ENCODE peak calls at places on chromosomes 13 and 19, in seven cellular contexts. One of them, this sample, is unnamed.

GRCh38 chr19:54162241-54162805 is 2.8 kb upstream of the LENG1 start:
- DNase-seq in GM23338: peak
- DNase-seq in neural progenitor cell: peak
- DNase-seq in PC-3: peak
- DNase-seq in GM23248: peak
- DNase-seq in MM.1S: peak
- DNase-seq in HCT116: peak
- DNase-seq in this sample: peak

GRCh38 chr19:7905298-7905697 is 1.6 kb downstream of the MAP2K7 start:
- DNase-seq in GM23338: no peak
- DNase-seq in neural progenitor cell: no peak
- DNase-seq in PC-3: no peak
- DNase-seq in GM23248: no peak
- DNase-seq in MM.1S: no peak
- DNase-seq in HCT116: no peak
- DNase-seq in this sample: no peak

GRCh38 chr19:4596033-4596904 is 36.8 kb upstream of the SEMA6B start:
- DNase-seq in GM23338: peak
- DNase-seq in neural progenitor cell: peak
- DNase-seq in PC-3: no peak
- DNase-seq in GM23248: no peak
- DNase-seq in MM.1S: no peak
- DNase-seq in HCT116: no peak
- DNase-seq in this sample: no peak

GRCh38 chr13:48542581-48543341 is 9.9 kb upstream of the RCBTB2 start:
- DNase-seq in GM23338: peak
- DNase-seq in neural progenitor cell: peak
- DNase-seq in PC-3: no peak
- DNase-seq in GM23248: peak
- DNase-seq in MM.1S: no peak
- DNase-seq in HCT116: no peak
- DNase-seq in this sample: peak

GRCh38 chr19:54577334-54577733 is 3.7 kb downstream of the LILRA2 start:
- DNase-seq in GM23338: no peak
- DNase-seq in neural progenitor cell: no peak
- DNase-seq in PC-3: no peak
- DNase-seq in GM23248: no peak
- DNase-seq in MM.1S: no peak
- DNase-seq in HCT116: no peak
- DNase-seq in this sample: no peak

GRCh38 chr13:46672338-46673090 is 119.5 kb downstream of the LRCH1 start:
- DNase-seq in GM23338: no peak
- DNase-seq in neural progenitor cell: no peak
- DNase-seq in PC-3: no peak
- DNase-seq in GM23248: no peak
- DNase-seq in MM.1S: no peak
- DNase-seq in HCT116: no peak
- DNase-seq in this sample: no peak

GRCh38 chr19:518292-519231 is 11.3 kb downstream of the TPGS1 start:
- DNase-seq in GM23338: peak
- DNase-seq in neural progenitor cell: peak
- DNase-seq in PC-3: no peak
- DNase-seq in GM23248: no peak
- DNase-seq in MM.1S: no peak
- DNase-seq in HCT116: no peak
- DNase-seq in this sample: peak

GRCh38 chr13:77810891-77811290 is 107.7 kb downstream of the EDNRB start:
- DNase-seq in GM23338: no peak
- DNase-seq in neural progenitor cell: no peak
- DNase-seq in PC-3: peak
- DNase-seq in GM23248: no peak
- DNase-seq in MM.1S: no peak
- DNase-seq in HCT116: no peak
- DNase-seq in this sample: no peak

GRCh38 chr19:58091251-58091995 is 6.6 kb downstream of the ZSCAN18 start:
- DNase-seq in GM23338: peak
- DNase-seq in neural progenitor cell: no peak
- DNase-seq in PC-3: no peak
- DNase-seq in GM23248: no peak
- DNase-seq in MM.1S: no peak
- DNase-seq in HCT116: no peak
- DNase-seq in this sample: no peak

GRCh38 chr19:16297575-16298178 is 26.9 kb upstream of the KLF2 start:
- DNase-seq in GM23338: no peak
- DNase-seq in neural progenitor cell: no peak
- DNase-seq in PC-3: peak
- DNase-seq in GM23248: no peak
- DNase-seq in MM.1S: no peak
- DNase-seq in HCT116: peak
- DNase-seq in this sample: no peak

GRCh38 chr13:95530178-95530577 is 22.3 kb upstream of the CLDN10 start:
- DNase-seq in GM23338: no peak
- DNase-seq in neural progenitor cell: no peak
- DNase-seq in PC-3: peak
- DNase-seq in GM23248: no peak
- DNase-seq in MM.1S: peak
- DNase-seq in HCT116: no peak
- DNase-seq in this sample: no peak

GRCh38 chr13:33260168-33261098 is 25.1 kb downstream of the STARD13 start:
- DNase-seq in GM23338: no peak
- DNase-seq in neural progenitor cell: no peak
- DNase-seq in PC-3: no peak
- DNase-seq in GM23248: peak
- DNase-seq in MM.1S: no peak
- DNase-seq in HCT116: peak
- DNase-seq in this sample: peak

GRCh38 chr13:26488236-26489028 is 69.1 kb upstream of the WASF3 start:
- DNase-seq in GM23338: no peak
- DNase-seq in neural progenitor cell: no peak
- DNase-seq in PC-3: no peak
- DNase-seq in GM23248: no peak
- DNase-seq in MM.1S: no peak
- DNase-seq in HCT116: no peak
- DNase-seq in this sample: no peak

GRCh38 chr13:90696656-90697055 is 650.8 kb upstream of the MIR17HG start:
- DNase-seq in GM23338: peak
- DNase-seq in neural progenitor cell: no peak
- DNase-seq in PC-3: peak
- DNase-seq in GM23248: peak
- DNase-seq in MM.1S: no peak
- DNase-seq in HCT116: no peak
- DNase-seq in this sample: no peak

GRCh38 chr13:51912091-51912490 is 50.3 kb downstream of the CCDC70 start:
- DNase-seq in GM23338: no peak
- DNase-seq in neural progenitor cell: no peak
- DNase-seq in PC-3: peak
- DNase-seq in GM23248: no peak
- DNase-seq in MM.1S: no peak
- DNase-seq in HCT116: no peak
- DNase-seq in this sample: no peak

GRCh38 chr19:5913739-5914357 is at the start of gene CAPS:
- DNase-seq in GM23338: no peak
- DNase-seq in neural progenitor cell: no peak
- DNase-seq in PC-3: peak
- DNase-seq in GM23248: peak
- DNase-seq in MM.1S: no peak
- DNase-seq in HCT116: no peak
- DNase-seq in this sample: no peak

GRCh38 chr19:13712767-13713201 is 51.5 kb upstream of the MRI1 start:
- DNase-seq in GM23338: no peak
- DNase-seq in neural progenitor cell: no peak
- DNase-seq in PC-3: no peak
- DNase-seq in GM23248: no peak
- DNase-seq in MM.1S: no peak
- DNase-seq in HCT116: no peak
- DNase-seq in this sample: no peak

GRCh38 chr13:94641432-94641941 is 39.8 kb downstream of the GPR180 start:
- DNase-seq in GM23338: peak
- DNase-seq in neural progenitor cell: no peak
- DNase-seq in PC-3: peak
- DNase-seq in GM23248: peak
- DNase-seq in MM.1S: no peak
- DNase-seq in HCT116: no peak
- DNase-seq in this sample: peak

GRCh38 chr19:4304509-4305252 is at the start of gene FSD1:
- DNase-seq in GM23338: peak
- DNase-seq in neural progenitor cell: peak
- DNase-seq in PC-3: peak
- DNase-seq in GM23248: peak
- DNase-seq in MM.1S: no peak
- DNase-seq in HCT116: no peak
- DNase-seq in this sample: peak

GRCh38 chr13:29566864-29567263 is 28.6 kb downstream of the SLC7A1 start:
- DNase-seq in GM23338: no peak
- DNase-seq in neural progenitor cell: no peak
- DNase-seq in PC-3: no peak
- DNase-seq in GM23248: no peak
- DNase-seq in MM.1S: no peak
- DNase-seq in HCT116: no peak
- DNase-seq in this sample: no peak
- TF ChIP-seq EZH2 in GM23338: no peak
- TF ChIP-seq EZH2 in neural progenitor cell: no peak
- TF ChIP-seq EZH2 in PC-3: no peak
- TF ChIP-seq EZH2 in GM23248: no peak
- TF ChIP-seq EZH2 in MM.1S: no peak
- TF ChIP-seq EZH2 in HCT116: no peak
- TF ChIP-seq EZH2 in this sample: no peak

GRCh38 chr13:79614519-79614918 is 133.6 kb downstream of the NDFIP2 start:
- DNase-seq in GM23338: no peak
- DNase-seq in neural progenitor cell: no peak
- DNase-seq in PC-3: no peak
- DNase-seq in GM23248: no peak
- DNase-seq in MM.1S: no peak
- DNase-seq in HCT116: no peak
- DNase-seq in this sample: no peak
- TF ChIP-seq EZH2phosphoT487 in GM23338: no peak
- TF ChIP-seq EZH2phosphoT487 in neural progenitor cell: no peak
- TF ChIP-seq EZH2phosphoT487 in PC-3: no peak
- TF ChIP-seq EZH2phosphoT487 in GM23248: no peak
- TF ChIP-seq EZH2phosphoT487 in MM.1S: no peak
- TF ChIP-seq EZH2phosphoT487 in HCT116: no peak
- TF ChIP-seq EZH2phosphoT487 in this sample: no peak

DNA sequence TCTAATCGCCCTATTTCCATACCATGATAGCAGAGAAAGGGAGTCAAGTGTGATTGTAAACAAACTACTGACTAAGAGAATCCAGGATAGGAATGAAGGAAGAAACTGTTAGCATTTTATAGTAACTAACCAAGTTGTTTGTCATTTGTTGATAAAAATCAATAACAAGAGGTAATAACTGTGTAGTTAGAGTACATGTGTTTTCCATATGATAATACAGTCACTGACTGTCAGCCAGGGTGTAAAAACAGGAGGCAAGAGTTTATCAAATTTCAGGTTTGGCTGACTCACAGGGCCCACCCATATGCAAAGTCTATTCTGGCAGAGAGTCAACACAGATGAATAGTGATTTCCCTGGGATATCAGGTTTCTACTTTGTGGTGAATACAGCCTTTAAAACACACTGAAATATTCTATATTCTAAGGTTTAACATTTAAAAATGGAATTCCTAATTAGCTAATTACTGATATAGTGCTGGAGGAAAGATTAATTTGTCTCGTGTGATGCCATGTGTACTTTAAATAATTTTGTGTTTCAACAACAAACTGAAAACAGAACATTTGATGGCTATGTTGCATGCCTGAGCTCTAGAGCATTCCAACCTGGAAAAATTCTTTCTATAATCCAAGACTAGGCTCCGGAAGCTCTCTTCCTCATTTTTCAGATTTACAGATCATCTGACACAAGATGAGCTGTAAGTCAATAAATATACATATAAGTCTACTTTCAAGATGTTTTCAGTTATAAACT is 6.0 kb upstream of the FOXO1 start:
- DNase-seq in GM23338: peak
- DNase-seq in neural progenitor cell: no peak
- DNase-seq in PC-3: peak
- DNase-seq in GM23248: peak
- DNase-seq in MM.1S: no peak
- DNase-seq in HCT116: peak
- DNase-seq in this sample: peak
- H3K4me2 ChIP-seq in GM23338: peak
- H3K4me2 ChIP-seq in neural progenitor cell: no peak
- H3K4me2 ChIP-seq in PC-3: peak
- H3K4me2 ChIP-seq in GM23248: no peak
- H3K4me2 ChIP-seq in MM.1S: no peak
- H3K4me2 ChIP-seq in HCT116: peak
- H3K4me2 ChIP-seq in this sample: no peak

DNA sequence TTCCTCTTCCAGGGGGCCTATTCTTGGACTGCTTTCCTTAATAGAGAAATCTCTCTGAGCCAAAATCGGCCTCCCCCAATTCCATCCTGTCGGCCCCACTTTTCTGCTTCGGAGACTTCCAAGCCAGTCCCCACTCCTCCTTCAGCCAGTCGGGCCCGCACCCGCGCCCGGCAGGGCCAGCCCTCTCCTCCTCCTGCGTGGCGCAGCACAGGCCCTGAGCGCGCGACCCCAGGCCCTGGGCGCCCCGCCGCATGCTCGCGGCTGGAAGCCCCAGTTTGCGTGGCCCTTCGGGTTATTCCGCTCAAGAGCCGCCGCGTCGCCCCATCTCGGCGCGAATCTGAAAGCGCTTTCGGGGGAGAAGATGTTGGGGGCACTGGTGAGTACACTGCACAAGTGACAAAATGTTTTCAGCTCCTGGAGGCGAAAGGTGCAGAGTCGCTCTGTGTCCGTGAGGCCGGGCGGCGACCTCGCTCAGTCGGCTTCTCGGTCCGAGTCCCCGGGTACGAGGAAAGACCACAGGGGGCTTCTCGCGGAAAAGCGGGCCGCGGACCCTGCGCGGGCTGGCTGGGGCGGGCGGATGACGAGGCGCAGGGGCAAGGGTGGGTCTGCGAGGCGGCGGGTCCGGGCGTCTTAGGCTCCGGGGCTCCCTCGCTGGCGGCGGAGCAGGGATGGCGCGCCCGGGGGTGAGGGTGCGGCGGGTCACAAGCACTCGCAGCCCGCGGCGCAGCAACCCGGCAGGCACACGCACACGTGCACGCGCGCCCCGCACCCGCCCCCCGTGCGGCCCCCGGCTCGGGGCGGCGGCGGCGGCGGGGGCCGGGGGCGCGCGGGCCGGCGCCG is at the start of gene IL17D:
- DNase-seq in GM23338: peak
- DNase-seq in neural progenitor cell: peak
- DNase-seq in PC-3: no peak
- DNase-seq in GM23248: peak
- DNase-seq in MM.1S: peak
- DNase-seq in HCT116: no peak
- DNase-seq in this sample: peak
- TF ChIP-seq EZH2 in GM23338: peak
- TF ChIP-seq EZH2 in neural progenitor cell: peak
- TF ChIP-seq EZH2 in PC-3: no peak
- TF ChIP-seq EZH2 in GM23248: peak
- TF ChIP-seq EZH2 in MM.1S: no peak
- TF ChIP-seq EZH2 in HCT116: no peak
- TF ChIP-seq EZH2 in this sample: no peak

GRCh38 chr19:46859637-46860124 is 1.1 kb upstream of the ARHGAP35 start:
- DNase-seq in GM23338: no peak
- DNase-seq in neural progenitor cell: no peak
- DNase-seq in PC-3: peak
- DNase-seq in GM23248: peak
- DNase-seq in MM.1S: no peak
- DNase-seq in HCT116: no peak
- DNase-seq in this sample: peak
- TF ChIP-seq EZH2phosphoT487 in GM23338: no peak
- TF ChIP-seq EZH2phosphoT487 in neural progenitor cell: no peak
- TF ChIP-seq EZH2phosphoT487 in PC-3: no peak
- TF ChIP-seq EZH2phosphoT487 in GM23248: no peak
- TF ChIP-seq EZH2phosphoT487 in MM.1S: no peak
- TF ChIP-seq EZH2phosphoT487 in HCT116: no peak
- TF ChIP-seq EZH2phosphoT487 in this sample: no peak

GRCh38 chr19:49212302-49212701 is 54.7 kb downstream of the TRPM4 start:
- DNase-seq in GM23338: no peak
- DNase-seq in neural progenitor cell: no peak
- DNase-seq in PC-3: peak
- DNase-seq in GM23248: no peak
- DNase-seq in MM.1S: no peak
- DNase-seq in HCT116: no peak
- DNase-seq in this sample: no peak
- H3K4me2 ChIP-seq in GM23338: no peak
- H3K4me2 ChIP-seq in neural progenitor cell: no peak
- H3K4me2 ChIP-seq in PC-3: no peak
- H3K4me2 ChIP-seq in GM23248: no peak
- H3K4me2 ChIP-seq in MM.1S: no peak
- H3K4me2 ChIP-seq in HCT116: no peak
- H3K4me2 ChIP-seq in this sample: no peak